ENCODE peak calls at places on chromosomes 7 and 10, in four cellular contexts. R is activated CD4-positive, alpha-beta T cell treated with anti-CD3 and anti-CD28 coated beads, Interleukin-2, amount 50 U/mL, for 24 hours; D is COR-L47; T is fibroblast of lung. H is an unnamed sample.

GRCh38 chr10:114482915-114483314 is 78.6 kb upstream of the AFAP1L2 start:
- DNase-seq in R (no peak), D (no peak), T (no peak), H (no peak)

GRCh38 chr10:97180367-97180763 is 5.4 kb downstream of the SLIT1 start:
- DNase-seq in R (no peak), D (no peak), T (no peak), H (no peak)

GRCh38 chr7:42831051-42831952 is 80.6 kb downstream of the C7orf25 start:
- DNase-seq in R (no peak), D (no peak), T (peak; percentile 66), H (no peak)

GRCh38 chr10:31739759-31740158 is 188.9 kb downstream of the ARHGAP12 start:
- DNase-seq in R (no peak), D (no peak), T (peak; percentile 95), H (no peak)

GRCh38 chr7:31122649-31123058 is 70.5 kb downstream of the ADCYAP1R1 start:
- DNase-seq in R (peak; percentile 6), D (peak; percentile 47), T (peak; percentile 81), H (peak; percentile 64)

GRCh38 chr10:127585519-127586023 is 36.5 kb downstream of the NPS start:
- DNase-seq in R (no peak), D (no peak), T (no peak), H (no peak)

GRCh38 chr7:151261534-151261933 is 13.0 kb upstream of the SMARCD3 start:
- DNase-seq in R (no peak), D (peak; percentile 13), T (no peak), H (no peak)

GRCh38 chr10:11260136-11260535 is 242.5 kb downstream of the CELF2 start:
- DNase-seq in R (no peak), D (no peak), T (no peak), H (no peak)

GRCh38 chr10:34190594-34190993 is 624.5 kb downstream of the PARD3 start:
- DNase-seq in R (no peak), D (no peak), T (peak; percentile 57), H (no peak)

GRCh38 chr7:100159099-100159623 is 638 bp upstream of the TRAPPC14 start:
- DNase-seq in R (no peak), D (no peak), T (no peak), H (no peak)

GRCh38 chr7:155506854-155507337 is 39.5 kb downstream of the CNPY1 start:
- DNase-seq in R (no peak), D (no peak), T (no peak), H (no peak)

GRCh38 chr10:109174526-109174925 is 748.8 kb downstream of the XPNPEP1 start:
- DNase-seq in R (no peak), D (no peak), T (peak; percentile 12), H (no peak)

GRCh38 chr7:41824284-41824683 is 121.4 kb upstream of the INHBA start:
- DNase-seq in R (no peak), D (no peak), T (peak; percentile 50), H (no peak)

GRCh38 chr10:68208424-68209042 is 23.4 kb downstream of the ATOH7 start:
- DNase-seq in R (no peak), D (peak; percentile 33), T (peak; percentile 69), H (no peak)

GRCh38 chr10:48518926-48519730 is 85.7 kb downstream of the ARHGAP22 start:
- DNase-seq in R (no peak), D (no peak), T (no peak), H (no peak)

GRCh38 chr10:52121688-52122087 is 192.4 kb upstream of the DKK1 start:
- DNase-seq in R (no peak), D (no peak), T (no peak), H (no peak)

GRCh38 chr7:2684501-2684900 is 3.5 kb upstream of the AMZ1 start:
- DNase-seq in R (no peak), D (no peak), T (no peak), H (no peak)

GRCh38 chr10:132551093-132551807 is 13.7 kb downstream of the INPP5A start:
- DNase-seq in R (no peak), D (no peak), T (no peak), H (no peak)

GRCh38 chr10:91088300-91089140 is 131.9 kb upstream of the PCGF5 start:
- DNase-seq in R (no peak), D (peak; percentile 23), T (peak; percentile 6), H (no peak)

GRCh38 chr10:79113827-79114226 is 45.1 kb downstream of the ZMIZ1 start:
- DNase-seq in R (no peak), D (no peak), T (peak; percentile 37), H (no peak)

GRCh38 chr7:13179011-13179574 is 491.7 kb downstream of the ARL4A start:
- DNase-seq in R (no peak), D (peak; percentile 28), T (no peak), H (no peak)

GRCh38 chr10:77159538-77160110 is 478.0 kb downstream of the KCNMA1 start:
- DNase-seq in R (no peak), D (no peak), T (peak; percentile 96), H (no peak)

GRCh38 chr7:134101716-134102115 is 25.4 kb upstream of the LRGUK start:
- DNase-seq in R (no peak), D (no peak), T (no peak), H (no peak)

GRCh38 chr7:99120503-99120902 is 23.4 kb downstream of the SMURF1 start:
- DNase-seq in R (no peak), D (no peak), T (no peak), H (no peak)

GRCh38 chr10:48551796-48552591 is 52.9 kb downstream of the ARHGAP22 start:
- DNase-seq in R (no peak), D (peak; percentile 4), T (peak; percentile 34), H (no peak)

GRCh38 chr10:132100556-132101349 is 35.0 kb downstream of the JAKMIP3 start:
- DNase-seq in R (no peak), D (no peak), T (no peak), H (no peak)

GRCh38 chr10:7302393-7303054 is 108.3 kb downstream of the SFMBT2 start:
- DNase-seq in R (no peak), D (no peak), T (peak; percentile 69), H (no peak)

GRCh38 chr10:97059006-97059871 is 126.5 kb downstream of the SLIT1 start:
- DNase-seq in R (no peak), D (no peak), T (no peak), H (no peak)

GRCh38 chr7:87541648-87542047 is 59.0 kb downstream of the ABCB1 start:
- DNase-seq in R (no peak), D (no peak), T (peak; percentile 7), H (no peak)

H was measured in mesothelial cell of epicardium.